ENCODE peak calls at places on chromosomes 16 and 17, in ten cellular contexts. C, W, L, Z, K, T, U, F, D and X are unnamed samples.

GRCh38 chr16:67240506-67240905 is 6.8 kb downstream of the FHOD1 start:
- DNase-seq in D (no peak), K (peak; percentile 37), T (no peak), W (no peak), C (no peak), Z (no peak), F (no peak), U (no peak), L (no peak), X (no peak)

GRCh38 chr16:72124761-72125634 is 31.4 kb downstream of the DHX38 start:
- DNase-seq in Z (peak; percentile 78), L (peak; percentile 58), W (peak; percentile 46), T (peak; percentile 75), U (peak; percentile 37), C (peak; percentile 49), K (peak; percentile 64), F (peak; percentile 58), D (peak; percentile 86), X (peak; percentile 46)

GRCh38 chr17:57261084-57261461 is 4.8 kb downstream of the MSI2 start:
- DNase-seq in T (no peak), L (no peak), C (no peak), W (no peak), D (no peak), F (no peak), U (no peak), Z (no peak), K (no peak), X (no peak)

GRCh38 chr16:86990451-86990850 is 326.7 kb downstream of the C16orf95 start:
- DNase-seq in Z (no peak), F (no peak), T (no peak), D (no peak), C (no peak), W (no peak), K (no peak), L (no peak), U (no peak), X (no peak)

GRCh38 chr16:12794486-12795399 is 8.9 kb downstream of the CPPED1 start:
- DNase-seq in D (no peak), F (no peak), C (no peak), Z (no peak), K (no peak), W (no peak), U (no peak), L (no peak), T (no peak), X (no peak)

GRCh38 chr17:72426948-72427760 is 306.3 kb downstream of the SOX9 start:
- DNase-seq in Z (no peak), D (no peak), W (no peak), K (no peak), C (no peak), L (no peak), F (no peak), U (no peak), T (no peak), X (no peak)

GRCh38 chr17:76723812-76724211 is 2.6 kb downstream of the JMJD6 start:
- DNase-seq in C (no peak), W (no peak), Z (no peak), U (no peak), T (no peak), D (no peak), F (no peak), L (no peak), K (no peak), X (no peak)

GRCh38 chr16:80637621-80638020 is 96.8 kb downstream of the DYNLRB2 start:
- DNase-seq in C (no peak), D (no peak), W (no peak), F (no peak), T (no peak), Z (no peak), U (no peak), L (no peak), K (no peak), X (no peak)

GRCh38 chr16:90008708-90009145 is 10.5 kb downstream of the DBNDD1 start:
- DNase-seq in K (no peak), Z (peak; percentile 82), L (no peak), F (no peak), T (peak; percentile 22), D (no peak), U (no peak), C (peak; percentile 79), W (no peak), X (no peak)

GRCh38 chr17:39486242-39486641 is 25.0 kb downstream of the CDK12 start:
- DNase-seq in U (no peak), C (no peak), Z (no peak), F (no peak), L (no peak), K (peak; percentile 77), D (no peak), T (peak; percentile 42), W (peak; percentile 75), X (no peak)

GRCh38 chr17:5941258-5941657 is 128.9 kb upstream of the WSCD1 start:
- DNase-seq in T (no peak), K (no peak), U (no peak), Z (no peak), F (no peak), L (no peak), W (no peak), C (no peak), D (no peak), X (no peak)

GRCh38 chr16:23155445-23156049 is 6.3 kb upstream of the USP31 start:
- DNase-seq in F (no peak), D (no peak), C (no peak), L (peak; percentile 35), T (no peak), U (no peak), Z (no peak), W (no peak), K (no peak), X (no peak)

GRCh38 chr17:16900288-16900882 is 71.5 kb downstream of the TNFRSF13B start:
- DNase-seq in T (no peak), K (no peak), L (no peak), Z (no peak), D (peak; percentile 12), U (no peak), C (no peak), W (no peak), F (no peak), X (no peak)

GRCh38 chr17:60817187-60817586 is 139.5 kb downstream of the BCAS3 start:
- DNase-seq in W (peak; percentile 90), K (peak; percentile 84), T (peak; percentile 75), D (no peak), Z (no peak), C (no peak), F (no peak), L (no peak), U (no peak), X (no peak)

GRCh38 chr16:11978080-11978479 is 1.5 kb downstream of the SNX29 start:
- DNase-seq in D (no peak), L (no peak), F (no peak), T (no peak), C (no peak), Z (no peak), U (no peak), W (no peak), K (no peak), X (no peak)

GRCh38 chr16:74226361-74226979 is 70.1 kb upstream of the PSMD7 start:
- DNase-seq in D (no peak), L (peak; percentile 32), F (no peak), T (peak; percentile 25), W (no peak), Z (peak; percentile 34), U (no peak), C (no peak), K (peak; percentile 2), X (no peak)

GRCh38 chr16:67563708-67564468 is 1.6 kb downstream of the CTCF start:
- DNase-seq in K (peak; percentile 59), L (peak; percentile 79), Z (peak; percentile 52), F (no peak), C (no peak), T (peak; percentile 57), W (peak; percentile 66), U (no peak), D (no peak), X (peak; percentile 26)

GRCh38 chr16:70704586-70704985 is 18.7 kb upstream of the MTSS2 start:
- DNase-seq in C (no peak), W (no peak), T (no peak), K (no peak), U (no peak), F (no peak), L (peak; percentile 27), D (no peak), Z (no peak), X (no peak)

GRCh38 chr17:16073845-16074244 is 74.2 kb downstream of the TTC19 start:
- DNase-seq in Z (no peak), F (no peak), K (no peak), L (no peak), T (no peak), D (no peak), C (no peak), U (no peak), W (no peak), X (no peak)

GRCh38 chr16:50280932-50281331 is 14.6 kb downstream of the ADCY7 start:
- DNase-seq in C (no peak), K (no peak), D (no peak), L (peak; percentile 32), T (no peak), U (no peak), F (no peak), W (no peak), Z (no peak), X (no peak)

GRCh38 chr16:29029168-29029994 is 44.5 kb downstream of the LAT start:
- DNase-seq in Z (peak; percentile 57), U (no peak), K (peak; percentile 86), C (peak; percentile 88), W (peak; percentile 50), T (peak; percentile 94), L (no peak), F (no peak), D (peak; percentile 77), X (no peak)

GRCh38 chr17:41880130-41880529 is 14.9 kb upstream of the KLHL11 start:
- DNase-seq in T (no peak), L (no peak), K (no peak), C (no peak), Z (no peak), D (no peak), W (no peak), F (no peak), U (no peak), X (no peak)

GRCh38 chr17:64051153-64051552 is 30.7 kb upstream of the ICAM2 start:
- DNase-seq in D (no peak), Z (no peak), L (no peak), T (no peak), K (no peak), C (no peak), F (no peak), W (no peak), U (no peak), X (no peak)

GRCh38 chr16:87602821-87603683 is 744 bp downstream of the JPH3 start:
- DNase-seq in W (no peak), K (no peak), T (no peak), C (no peak), Z (no peak), D (no peak), F (peak; percentile 27), L (peak; percentile 44), U (no peak), X (no peak)

GRCh38 chr16:49454426-49455180 is 81.0 kb downstream of the C16orf78 start:
- DNase-seq in T (no peak), C (no peak), Z (no peak), D (peak; percentile 25), W (no peak), U (no peak), K (no peak), F (no peak), L (no peak), X (no peak)

GRCh38 chr17:17416007-17416399 is 60.8 kb upstream of the MED9 start:
- DNase-seq in T (peak; percentile 77), U (no peak), F (no peak), C (no peak), K (peak; percentile 69), Z (no peak), L (no peak), D (no peak), W (peak; percentile 41), X (peak; percentile 63)